ENCODE peak calls at places on chromosomes 7 and 10, in four cellular contexts. J, A, X and M are unnamed samples. For H3K4me1, the result is how much of the 10 kb centered on the place peaks cover.

GRCh38 chr10:89392974-89393373 is 551 bp downstream of the IFIT1 start:
- DNase-seq in J (no peak), A (no peak), X (peak), M (no peak)

GRCh38 chr10:125154529-125154928 is 5.8 kb downstream of the CTBP2 start:
- DNase-seq in J (no peak), A (no peak), X (no peak), M (no peak)

GRCh38 chr10:3954615-3955014 is 169.6 kb upstream of the KLF6 start:
- DNase-seq in J (no peak), A (no peak), X (no peak), M (no peak)

GRCh38 chr7:132590162-132590561 is 13.9 kb upstream of the PLXNA4 start:
- DNase-seq in J (no peak), A (no peak), X (no peak), M (no peak)

GRCh38 chr7:150787321-150788281 is 12.6 kb downstream of the TMEM176B start:
- DNase-seq in J (no peak), A (peak), X (peak), M (no peak)

GRCh38 chr10:21499910-21500577 is 25.4 kb downstream of the SKIDA1 start:
- DNase-seq in J (no peak), A (no peak), X (no peak), M (no peak)

GRCh38 chr10:93438796-93439253 is 43.3 kb downstream of the MYOF start:
- DNase-seq in J (peak), A (peak), X (no peak), M (peak)

GRCh38 chr7:157794764-157795101 is 457.9 kb downstream of the DNAJB6 start:
- DNase-seq in J (no peak), A (no peak), X (no peak), M (no peak)

GRCh38 chr10:48245977-48246376 is 28.5 kb downstream of the FRMPD2 start:
- DNase-seq in J (no peak), A (no peak), X (no peak), M (no peak)

GRCh38 chr7:231858-232246 is 39.5 kb downstream of the FAM20C start:
- DNase-seq in J (no peak), A (no peak), X (no peak), M (no peak)

GRCh38 chr7:141593134-141593533 is 41.9 kb downstream of the AGK start:
- DNase-seq in J (no peak), A (no peak), X (no peak), M (no peak)

GRCh38 chr7:138797715-138798320 is at the start of the genes ATP6V0A4 and TMEM213:
- DNase-seq in J (peak), A (no peak), X (no peak), M (peak)

GRCh38 chr10:21212912-21213311 is 312.6 kb downstream of the SKIDA1 start:
- DNase-seq in J (no peak), A (no peak), X (no peak), M (no peak)

GRCh38 chr10:125513783-125514182 is 169.2 kb downstream of the TEX36 start:
- DNase-seq in J (no peak), A (no peak), X (no peak), M (no peak)

GRCh38 chr10:101041252-101041761 is 10.3 kb downstream of the SFXN3 start:
- DNase-seq in J (peak), A (peak), X (peak), M (peak)

GRCh38 chr10:31698169-31698890 is 230.3 kb downstream of the ARHGAP12 start:
- DNase-seq in J (peak), A (no peak), X (no peak), M (no peak)

GRCh38 chr10:62231371-62231770 is 37.3 kb downstream of the RTKN2 start:
- DNase-seq in J (no peak), A (no peak), X (no peak), M (no peak)

GRCh38 chr10:132539431-132539839 is 1.8 kb downstream of the INPP5A start:
- DNase-seq in J (no peak), A (peak), X (no peak), M (peak)

GRCh38 chr7:42603496-42603895 is 308.4 kb downstream of the C7orf25 start:
- DNase-seq in J (no peak), A (no peak), X (no peak), M (no peak)

GRCh38 chr7:140723574-140723973 is 27.1 kb downstream of the NDUFB2 start:
- DNase-seq in J (no peak), A (no peak), X (no peak), M (no peak)

GRCh38 chr10:16146993-16147392 is 286.7 kb upstream of the MINDY3 start:
- DNase-seq in J (no peak), A (no peak), X (no peak), M (no peak)

GRCh38 chr10:58645762-58646161 is 133.1 kb downstream of the BICC1 start:
- DNase-seq in J (no peak), A (no peak), X (no peak), M (no peak)

GRCh38 chr10:49071221-49071761 is 44.0 kb downstream of the VSTM4 start:
- DNase-seq in J (peak), A (no peak), X (no peak), M (no peak)

GRCh38 chr10:79905322-79906314 is 43.3 kb downstream of the SFTPD start:
- DNase-seq in J (no peak), A (no peak), X (no peak), M (no peak)

GRCh38 chr10:60299961-60300883 is 89.5 kb downstream of the ANK3 start:
- DNase-seq in J (no peak), A (no peak), X (peak), M (no peak)

GRCh38 chr7:17640730-17641377 is 299.4 kb downstream of the SNX13 start:
- DNase-seq in J (no peak), A (no peak), X (peak), M (no peak)

GRCh38 chr10:19815478-19816419 is 483 bp upstream of the PLXDC2 start:
- DNase-seq in J (peak), A (peak), X (peak), M (peak)

GRCh38 chr10:43880160-43880559 is 231.5 kb upstream of the ZNF32 start:
- DNase-seq in J (no peak), A (no peak), X (no peak), M (no peak)

GRCh38 chr10:43879742-43880141 is 231.1 kb upstream of the ZNF32 start:
- DNase-seq in J (no peak), A (no peak), X (no peak), M (no peak)

GRCh38 chr10:43879162-43879561 is 230.5 kb upstream of the ZNF32 start:
- DNase-seq in J (no peak), A (no peak), X (no peak), M (no peak)

GRCh38 chr10:43877001-43877400 is 228.3 kb upstream of the ZNF32 start:
- DNase-seq in J (no peak), A (no peak), X (no peak), M (no peak)

GRCh38 chr10:43878386-43878785 is 229.7 kb upstream of the ZNF32 start:
- DNase-seq in J (no peak), A (no peak), X (no peak), M (no peak)
- H3K4me1 ChIP-seq in J (under half), A (under half), X (under half), M (under half)

GRCh38 chr7:27155816-27156507 is 513 bp downstream of the HOXA7 start:
- DNase-seq in J (no peak), A (peak), X (peak), M (peak)
- H3K4me3 ChIP-seq in J (peak), A (peak), X (peak), M (peak)

DNA sequence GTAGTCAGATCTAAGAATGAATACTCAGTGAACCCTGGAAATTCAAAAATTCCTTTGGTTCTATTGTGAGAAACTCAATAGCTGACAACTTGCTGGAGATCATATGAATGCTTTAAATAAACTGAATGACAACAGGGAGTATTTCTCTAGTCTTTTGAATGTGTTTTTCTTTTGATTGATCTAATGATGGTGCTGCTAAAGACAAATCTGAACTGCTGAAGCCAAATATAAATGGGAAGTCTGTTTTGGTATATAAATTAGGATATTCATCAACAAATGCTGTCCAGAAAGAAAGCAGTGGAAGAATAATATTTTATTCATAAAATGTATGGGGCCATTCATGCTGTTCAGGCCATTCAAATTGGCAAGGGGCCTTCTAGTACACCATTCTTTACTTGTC is 79.4 kb downstream of the ITGB1 start:
- DNase-seq in J (no peak), A (no peak), X (no peak), M (no peak)
- H3K4me1 ChIP-seq in J (under half), A (under half), X (under half), M (under half)

DNA sequence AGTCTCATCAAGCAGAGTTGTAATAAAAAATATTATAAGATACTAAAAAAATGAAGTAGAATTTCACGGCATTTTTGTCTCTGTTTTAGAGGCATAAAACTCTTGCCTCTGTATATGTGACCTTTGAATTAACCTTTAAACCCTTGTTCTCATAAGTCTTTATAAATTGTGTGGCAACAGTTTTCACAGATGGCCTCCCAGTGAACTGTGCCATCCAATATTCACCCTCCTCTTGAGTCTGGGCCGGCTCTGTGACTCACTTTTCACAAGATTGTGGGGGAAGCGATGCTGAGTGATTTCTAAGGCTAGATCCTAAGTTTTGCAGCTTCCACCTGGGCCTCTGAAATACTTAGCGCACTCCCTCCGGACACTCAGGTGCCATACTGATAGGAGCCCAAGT is 4.6 kb upstream of the USP6NL start:
- DNase-seq in J (no peak), A (no peak), X (no peak), M (no peak)
- H3K4me3 ChIP-seq in J (no peak), A (no peak), X (no peak), M (no peak)

GRCh38 chr7:1856161-1856965 is 186.3 kb downstream of the ELFN1 start:
- DNase-seq in J (no peak), A (peak), X (no peak), M (no peak)
- H3K4me1 ChIP-seq in J (under half), A (under half), X (under half), M (under half)

GRCh38 chr7:120743128-120743527 is 114.8 kb downstream of the TSPAN12 start:
- DNase-seq in J (no peak), A (no peak), X (no peak), M (no peak)

GRCh38 chr7:120742370-120742769 is 115.6 kb downstream of the TSPAN12 start:
- DNase-seq in J (no peak), A (no peak), X (no peak), M (no peak)

GRCh38 chr7:120738816-120739215 is 119.1 kb downstream of the TSPAN12 start:
- DNase-seq in J (no peak), A (no peak), X (no peak), M (no peak)

GRCh38 chr7:120740348-120740747 is 117.6 kb downstream of the TSPAN12 start:
- DNase-seq in J (no peak), A (no peak), X (no peak), M (no peak)

GRCh38 chr7:120741371-120742042 is 116.4 kb downstream of the TSPAN12 start:
- DNase-seq in J (no peak), A (no peak), X (no peak), M (no peak)
- H3K4me3 ChIP-seq in J (no peak), A (no peak), X (no peak), M (no peak)

DNA sequence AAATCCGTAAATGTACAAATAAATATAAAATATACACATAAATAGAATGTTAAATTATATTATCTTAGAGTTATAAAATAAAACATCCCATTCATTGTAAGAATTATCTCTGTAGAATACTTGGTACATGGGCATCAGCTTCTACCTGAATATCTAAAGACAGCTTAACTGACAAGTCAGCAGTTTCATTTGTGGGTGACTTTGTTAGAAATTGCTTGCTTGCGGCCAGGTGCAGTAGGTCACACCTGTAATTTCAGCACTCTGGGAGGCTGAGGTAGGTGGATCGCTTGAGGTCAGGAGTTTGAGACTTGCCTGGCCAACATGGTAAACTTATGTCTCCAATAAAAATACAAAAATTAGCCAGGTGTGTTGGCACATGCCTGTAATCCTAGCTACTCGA is 14.6 kb downstream of the PCGF6 start:
- DNase-seq in J (no peak), A (no peak), X (no peak), M (no peak)
- H3K4me1 ChIP-seq in J (under half), A (under half), X (under half), M (under half)

GRCh38 chr10:26621889-26622681 is 75.4 kb upstream of the PDSS1 start:
- DNase-seq in J (peak), A (peak), X (peak), M (peak)
- H3K4me3 ChIP-seq in J (no peak), A (peak), X (peak), M (peak)